ENCODE peak calls at places on chromosomes 16 and 17, in six cellular contexts. One of them, this sample, is unnamed.

GRCh38 chr17:75854111-75854748 is 905 bp downstream of the WBP2 start:
- DNase-seq in H1: no peak
- DNase-seq in HepG2: peak; percentile 50
- DNase-seq in GM12891: no peak
- DNase-seq in GM12878: no peak
- DNase-seq in K562: no peak
- DNase-seq in this sample: no peak

GRCh38 chr17:52751051-52751450 is 592.5 kb upstream of the CA10 start:
- DNase-seq in H1: no peak
- DNase-seq in HepG2: no peak
- DNase-seq in GM12891: no peak
- DNase-seq in GM12878: no peak
- DNase-seq in K562: no peak
- DNase-seq in this sample: no peak

GRCh38 chr16:31491778-31492418 is 9.0 kb downstream of the SLC5A2 start:
- DNase-seq in H1: no peak
- DNase-seq in HepG2: no peak
- DNase-seq in GM12891: no peak
- DNase-seq in GM12878: no peak
- DNase-seq in K562: no peak
- DNase-seq in this sample: no peak

GRCh38 chr17:7101531-7101930 is 13.1 kb downstream of the ASGR2 start:
- DNase-seq in H1: no peak
- DNase-seq in HepG2: no peak
- DNase-seq in GM12891: no peak
- DNase-seq in GM12878: no peak
- DNase-seq in K562: no peak
- DNase-seq in this sample: no peak

GRCh38 chr17:9336817-9337216 is 238.8 kb downstream of the STX8 start:
- DNase-seq in H1: no peak
- DNase-seq in HepG2: no peak
- DNase-seq in GM12891: no peak
- DNase-seq in GM12878: peak; percentile 19
- DNase-seq in K562: no peak
- DNase-seq in this sample: no peak

GRCh38 chr16:14092579-14092978 is 21.5 kb downstream of the MRTFB start:
- DNase-seq in H1: no peak
- DNase-seq in HepG2: no peak
- DNase-seq in GM12891: no peak
- DNase-seq in GM12878: no peak
- DNase-seq in K562: no peak
- DNase-seq in this sample: no peak

GRCh38 chr17:31919802-31920525 is 16.8 kb upstream of the SUZ12 start:
- DNase-seq in H1: no peak
- DNase-seq in HepG2: peak; percentile 6
- DNase-seq in GM12891: no peak
- DNase-seq in GM12878: no peak
- DNase-seq in K562: no peak
- DNase-seq in this sample: no peak

GRCh38 chr16:87276091-87276561 is 41.1 kb downstream of the C16orf95 start:
- DNase-seq in H1: no peak
- DNase-seq in HepG2: no peak
- DNase-seq in GM12891: no peak
- DNase-seq in GM12878: no peak
- DNase-seq in K562: no peak
- DNase-seq in this sample: no peak

GRCh38 chr16:56551796-56552738 is 12.8 kb upstream of the MT4 start:
- DNase-seq in H1: no peak
- DNase-seq in HepG2: peak; percentile 84
- DNase-seq in GM12891: no peak
- DNase-seq in GM12878: no peak
- DNase-seq in K562: no peak
- DNase-seq in this sample: no peak

GRCh38 chr17:74892974-74893911 is at the start of gene FADS6:
- DNase-seq in H1: no peak
- DNase-seq in HepG2: no peak
- DNase-seq in GM12891: no peak
- DNase-seq in GM12878: no peak
- DNase-seq in K562: no peak
- DNase-seq in this sample: no peak

GRCh38 chr17:5418858-5419355 is 555 bp downstream of the NUP88 start:
- DNase-seq in H1: no peak
- DNase-seq in HepG2: peak; percentile 17
- DNase-seq in GM12891: peak; percentile 38
- DNase-seq in GM12878: peak; percentile 84
- DNase-seq in K562: peak; percentile 45
- DNase-seq in this sample: peak; percentile 47

GRCh38 chr17:74584714-74585113 is 7.4 kb downstream of the CD300LD start:
- DNase-seq in H1: no peak
- DNase-seq in HepG2: no peak
- DNase-seq in GM12891: no peak
- DNase-seq in GM12878: no peak
- DNase-seq in K562: no peak
- DNase-seq in this sample: no peak

GRCh38 chr17:35708149-35708548 is 23.3 kb upstream of the RASL10B start:
- DNase-seq in H1: no peak
- DNase-seq in HepG2: no peak
- DNase-seq in GM12891: no peak
- DNase-seq in GM12878: no peak
- DNase-seq in K562: no peak
- DNase-seq in this sample: no peak

GRCh38 chr17:41403409-41404023 is 6.1 kb upstream of the KRT31 start:
- DNase-seq in H1: no peak
- DNase-seq in HepG2: no peak
- DNase-seq in GM12891: no peak
- DNase-seq in GM12878: no peak
- DNase-seq in K562: no peak
- DNase-seq in this sample: no peak

GRCh38 chr17:66126231-66126630 is 65.7 kb downstream of the CEP112 start:
- DNase-seq in H1: no peak
- DNase-seq in HepG2: no peak
- DNase-seq in GM12891: no peak
- DNase-seq in GM12878: no peak
- DNase-seq in K562: no peak
- DNase-seq in this sample: no peak

GRCh38 chr16:89723279-89724250 is 2.2 kb downstream of the ZNF276 start:
- DNase-seq in H1: no peak
- DNase-seq in HepG2: no peak
- DNase-seq in GM12891: no peak
- DNase-seq in GM12878: no peak
- DNase-seq in K562: no peak
- DNase-seq in this sample: no peak

GRCh38 chr17:1709403-1709891 is 730 bp downstream of the TLCD2 start:
- DNase-seq in H1: no peak
- DNase-seq in HepG2: no peak
- DNase-seq in GM12891: no peak
- DNase-seq in GM12878: no peak
- DNase-seq in K562: no peak
- DNase-seq in this sample: no peak

GRCh38 chr16:73152731-73153130 is 104.8 kb upstream of the ZFHX3 start:
- DNase-seq in H1: peak; percentile 13
- DNase-seq in HepG2: peak; percentile 48
- DNase-seq in GM12891: no peak
- DNase-seq in GM12878: no peak
- DNase-seq in K562: no peak
- DNase-seq in this sample: no peak

GRCh38 chr16:79607587-79607986 is 7.0 kb upstream of the MAF start:
- DNase-seq in H1: no peak
- DNase-seq in HepG2: no peak
- DNase-seq in GM12891: no peak
- DNase-seq in GM12878: no peak
- DNase-seq in K562: no peak
- DNase-seq in this sample: no peak

GRCh38 chr16:48311242-48311641 is 63.9 kb upstream of the ABCC11 start:
- DNase-seq in H1: no peak
- DNase-seq in HepG2: no peak
- DNase-seq in GM12891: no peak
- DNase-seq in GM12878: no peak
- DNase-seq in K562: no peak
- DNase-seq in this sample: no peak

GRCh38 chr16:29815032-29815721 is 775 bp upstream of the PAGR1 start:
- DNase-seq in H1: no peak
- DNase-seq in HepG2: no peak
- DNase-seq in GM12891: no peak
- DNase-seq in GM12878: no peak
- DNase-seq in K562: peak; percentile 43
- DNase-seq in this sample: no peak

GRCh38 chr16:4892356-4893102 is 44.4 kb downstream of the PPL start:
- DNase-seq in H1: no peak
- DNase-seq in HepG2: no peak
- DNase-seq in GM12891: no peak
- DNase-seq in GM12878: no peak
- DNase-seq in K562: peak; percentile 33
- DNase-seq in this sample: no peak

GRCh38 chr16:84283314-84284167 is 11.1 kb upstream of the WFDC1 start:
- DNase-seq in H1: no peak
- DNase-seq in HepG2: no peak
- DNase-seq in GM12891: no peak
- DNase-seq in GM12878: no peak
- DNase-seq in K562: no peak
- DNase-seq in this sample: no peak

GRCh38 chr17:83150369-83151055 is 71.1 kb downstream of the METRNL start:
- DNase-seq in H1: no peak
- DNase-seq in HepG2: no peak
- DNase-seq in GM12891: no peak
- DNase-seq in GM12878: no peak
- DNase-seq in K562: no peak
- DNase-seq in this sample: no peak

GRCh38 chr17:48489781-48490180 is 41.0 kb downstream of the HOXB1 start:
- DNase-seq in H1: no peak
- DNase-seq in HepG2: no peak
- DNase-seq in GM12891: no peak
- DNase-seq in GM12878: no peak
- DNase-seq in K562: no peak
- DNase-seq in this sample: no peak

GRCh38 chr16:75025766-75026165 is 26.9 kb downstream of the ZNRF1 start:
- DNase-seq in H1: no peak
- DNase-seq in HepG2: no peak
- DNase-seq in GM12891: no peak
- DNase-seq in GM12878: no peak
- DNase-seq in K562: peak; percentile 66
- DNase-seq in this sample: no peak
- TF ChIP-seq POLR2AphosphoS5 in H1: no peak
- TF ChIP-seq POLR2AphosphoS5 in HepG2: no peak
- TF ChIP-seq POLR2AphosphoS5 in GM12891: no peak
- TF ChIP-seq POLR2AphosphoS5 in GM12878: no peak
- TF ChIP-seq POLR2AphosphoS5 in K562: no peak
- TF ChIP-seq POLR2AphosphoS5 in this sample: no peak

GRCh38 chr17:73544333-73544732 is 99.9 kb downstream of the SDK2 start:
- DNase-seq in H1: no peak
- DNase-seq in HepG2: no peak
- DNase-seq in GM12891: no peak
- DNase-seq in GM12878: no peak
- DNase-seq in K562: no peak
- DNase-seq in this sample: no peak
- TF ChIP-seq POLR2A in H1: no peak
- TF ChIP-seq POLR2A in HepG2: no peak
- TF ChIP-seq POLR2A in GM12891: no peak
- TF ChIP-seq POLR2A in GM12878: no peak
- TF ChIP-seq POLR2A in K562: no peak
- TF ChIP-seq POLR2A in this sample: no peak

DNA sequence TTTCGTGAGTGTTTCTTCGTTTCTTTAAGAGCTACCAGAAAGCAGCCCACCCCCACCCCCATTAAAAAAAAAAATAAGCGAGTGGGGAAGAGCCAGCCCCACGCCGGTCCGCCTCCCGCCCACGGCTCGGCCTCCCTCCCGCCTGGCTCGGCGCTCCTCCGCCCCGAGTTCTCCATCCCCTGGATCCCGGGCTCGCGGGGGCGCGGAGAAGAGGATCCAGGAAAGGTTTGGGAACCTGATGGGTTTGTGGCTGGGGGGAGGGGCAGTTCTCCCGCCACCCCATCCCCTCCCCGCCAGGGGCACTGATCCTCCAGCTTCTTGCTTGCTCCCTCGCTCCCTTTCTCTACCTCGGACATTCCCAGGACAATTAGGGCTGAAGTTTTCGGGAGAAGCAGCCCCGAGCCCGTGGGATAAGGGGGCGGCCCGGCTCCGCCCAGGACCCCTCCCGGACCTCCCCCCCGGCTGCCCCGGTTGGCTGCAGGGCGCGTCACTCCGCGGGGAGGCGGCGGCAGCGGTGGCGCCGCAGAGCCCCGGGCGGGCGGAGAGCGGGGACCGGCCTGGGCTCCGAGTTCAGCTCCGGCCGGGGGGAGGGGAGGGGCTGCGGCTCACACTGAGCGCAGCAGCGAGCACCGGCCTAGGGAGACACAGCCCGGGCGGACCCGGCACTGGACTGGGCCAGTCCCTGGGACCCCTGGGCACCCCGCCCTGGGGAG is 1.0 kb upstream of the SALL1 start:
- DNase-seq in H1: peak; percentile 77
- DNase-seq in HepG2: peak; percentile 79
- DNase-seq in GM12891: no peak
- DNase-seq in GM12878: no peak
- DNase-seq in K562: no peak
- DNase-seq in this sample: no peak
- TF ChIP-seq TAF1 in H1: peak; percentile 66
- TF ChIP-seq TAF1 in HepG2: peak; percentile 65
- TF ChIP-seq TAF1 in GM12891: no peak
- TF ChIP-seq TAF1 in GM12878: no peak
- TF ChIP-seq TAF1 in K562: no peak
- TF ChIP-seq TAF1 in this sample: no peak

GRCh38 chr17:55734128-55734781 is 11.6 kb upstream of the TMEM100 start:
- DNase-seq in H1: no peak
- DNase-seq in HepG2: no peak
- DNase-seq in GM12891: no peak
- DNase-seq in GM12878: no peak
- DNase-seq in K562: peak; percentile 51
- DNase-seq in this sample: no peak

GRCh38 chr17:55730808-55731207 is 8.1 kb upstream of the TMEM100 start:
- DNase-seq in H1: no peak
- DNase-seq in HepG2: no peak
- DNase-seq in GM12891: no peak
- DNase-seq in GM12878: no peak
- DNase-seq in K562: no peak
- DNase-seq in this sample: no peak

GRCh38 chr17:55730380-55730779 is 7.7 kb upstream of the TMEM100 start:
- DNase-seq in H1: no peak
- DNase-seq in HepG2: no peak
- DNase-seq in GM12891: no peak
- DNase-seq in GM12878: no peak
- DNase-seq in K562: no peak
- DNase-seq in this sample: no peak

GRCh38 chr17:55729484-55729883 is 6.8 kb upstream of the TMEM100 start:
- DNase-seq in H1: no peak
- DNase-seq in HepG2: no peak
- DNase-seq in GM12891: no peak
- DNase-seq in GM12878: no peak
- DNase-seq in K562: no peak
- DNase-seq in this sample: no peak

GRCh38 chr17:55731586-55732250 is 9.1 kb upstream of the TMEM100 start:
- DNase-seq in H1: no peak
- DNase-seq in HepG2: no peak
- DNase-seq in GM12891: no peak
- DNase-seq in GM12878: no peak
- DNase-seq in K562: peak; percentile 66
- DNase-seq in this sample: no peak
- TF ChIP-seq POLR2AphosphoS5 in H1: no peak
- TF ChIP-seq POLR2AphosphoS5 in HepG2: no peak
- TF ChIP-seq POLR2AphosphoS5 in GM12891: no peak
- TF ChIP-seq POLR2AphosphoS5 in GM12878: no peak
- TF ChIP-seq POLR2AphosphoS5 in K562: no peak
- TF ChIP-seq POLR2AphosphoS5 in this sample: no peak

GRCh38 chr17:58631523-58632323 is 60.1 kb downstream of the TEX14 start:
- DNase-seq in H1: peak; percentile 89
- DNase-seq in HepG2: peak; percentile 99
- DNase-seq in GM12891: peak; percentile 48
- DNase-seq in GM12878: peak; percentile 93
- DNase-seq in K562: peak; percentile 98
- DNase-seq in this sample: no peak
- TF ChIP-seq POLR2A in H1: peak; percentile 100
- TF ChIP-seq POLR2A in HepG2: peak; percentile 100
- TF ChIP-seq POLR2A in GM12891: peak; percentile 98
- TF ChIP-seq POLR2A in GM12878: peak; percentile 96
- TF ChIP-seq POLR2A in K562: peak; percentile 100
- TF ChIP-seq POLR2A in this sample: peak; percentile 99